ENCODE peak calls at places on chromosomes 12 and 14, in eight cellular contexts. Y, D, O, G, W, L, M and V are unnamed samples. For H3K4me1, the result is how much of the 10 kb centered on the place peaks cover.

GRCh38 chr12:62613092-62613491 is 146.5 kb downstream of the MON2 start:
- DNase-seq in L (no peak), Y (no peak), G (no peak), O (no peak), W (no peak), M (no peak), D (no peak), V (no peak)

GRCh38 chr12:99984271-99985128 is at the start of gene ANKS1B:
- DNase-seq in G (peak), D (peak), Y (peak), M (peak), L (peak), O (peak), W (no peak), V (no peak)

GRCh38 chr12:110661337-110661972 is 27.5 kb downstream of the HVCN1 start:
- DNase-seq in M (no peak), G (no peak), D (no peak), Y (no peak), W (no peak), O (peak), L (no peak), V (peak)

GRCh38 chr14:88194531-88194930 is 128.5 kb downstream of the KCNK10 start:
- DNase-seq in G (no peak), W (no peak), Y (no peak), M (peak), L (no peak), D (no peak), O (no peak), V (no peak)

GRCh38 chr12:104455594-104456416 is 943 bp upstream of the CHST11 start:
- DNase-seq in Y (no peak), M (no peak), D (no peak), G (no peak), L (no peak), O (no peak), W (no peak), V (no peak)

GRCh38 chr14:35304812-35305462 is 12.8 kb downstream of the PSMA6 start:
- DNase-seq in M (no peak), O (no peak), Y (no peak), D (no peak), G (no peak), L (no peak), W (no peak), V (no peak)

GRCh38 chr14:68796418-68797101 is 3.7 kb upstream of the ZFP36L1 start:
- DNase-seq in L (peak), M (no peak), D (no peak), O (no peak), G (no peak), Y (peak), W (no peak), V (peak)

GRCh38 chr12:57242691-57243454 is 8.1 kb downstream of the STAC3 start:
- DNase-seq in W (peak), O (peak), D (no peak), M (peak), G (peak), Y (no peak), L (peak), V (peak)

GRCh38 chr12:24752763-24753462 is 196.0 kb downstream of the BCAT1 start:
- DNase-seq in Y (no peak), G (no peak), L (no peak), D (no peak), O (no peak), W (peak), M (no peak), V (no peak)

GRCh38 chr12:3540387-3541320 is 49.7 kb downstream of the PRMT8 start:
- DNase-seq in M (no peak), Y (no peak), O (no peak), G (no peak), W (no peak), L (no peak), D (no peak), V (no peak)

GRCh38 chr14:25032092-25032784 is 17.7 kb downstream of the STXBP6 start:
- DNase-seq in Y (no peak), D (no peak), O (no peak), L (no peak), W (peak), G (no peak), M (peak), V (no peak)

GRCh38 chr14:90512332-90512951 is 115.6 kb downstream of the CALM1 start:
- DNase-seq in Y (no peak), O (no peak), L (no peak), G (no peak), W (no peak), D (no peak), M (no peak), V (no peak)

GRCh38 chr12:76241371-76241770 is 106.8 kb downstream of the BBS10 start:
- DNase-seq in O (no peak), Y (no peak), W (no peak), G (peak), L (no peak), M (no peak), D (no peak), V (no peak)

GRCh38 chr14:69571879-69572633 is 2.6 kb downstream of the CCDC177 start:
- DNase-seq in W (peak), L (peak), M (peak), O (no peak), D (peak), G (peak), Y (no peak), V (no peak)

GRCh38 chr12:40534828-40535227 is 157.4 kb upstream of the CNTN1 start:
- DNase-seq in O (no peak), L (no peak), G (no peak), D (no peak), Y (no peak), M (no peak), W (no peak), V (no peak)

GRCh38 chr12:48780381-48781025 is 8.4 kb downstream of the ADCY6 start:
- DNase-seq in M (no peak), D (no peak), L (no peak), O (no peak), W (no peak), Y (no peak), G (no peak), V (no peak)

GRCh38 chr14:92385561-92385960 is 62.6 kb downstream of the SLC24A4 start:
- DNase-seq in D (no peak), G (no peak), O (no peak), M (no peak), W (no peak), Y (no peak), L (no peak), V (no peak)
- H3K27ac ChIP-seq in D (no peak), G (no peak), O (no peak), M (no peak), W (no peak), Y (no peak), L (no peak), V (peak)

GRCh38 chr12:122032570-122032969 is 10.9 kb downstream of the BCL7A start:
- DNase-seq in D (no peak), G (no peak), Y (no peak), O (no peak), L (no peak), W (no peak), M (no peak), V (no peak)
- H3K4me1 ChIP-seq in D (under half), G (under half), Y (under half), O (under half), L (half or more), W (under half), M (under half), V (under half)

DNA sequence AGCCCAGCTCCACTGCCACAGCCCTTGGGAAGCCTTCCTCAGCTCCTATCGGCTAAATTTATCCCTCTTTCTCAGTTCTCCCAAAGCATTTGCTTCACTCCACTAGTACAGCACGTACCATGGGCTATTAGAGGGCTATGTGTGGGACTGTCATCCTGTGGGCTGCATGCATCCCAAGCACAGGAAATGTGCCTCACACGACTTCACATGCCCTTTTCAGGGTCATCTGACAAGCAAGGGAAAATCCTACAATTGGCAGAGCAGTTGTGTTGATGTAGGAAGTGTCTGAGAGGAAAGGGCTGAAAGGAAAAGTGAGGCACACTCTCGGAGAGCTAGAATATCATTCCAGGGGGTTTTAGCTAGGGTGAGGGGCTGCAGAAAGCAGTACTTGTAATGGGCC is 47.6 kb downstream of the NINJ2 start:
- DNase-seq in O (no peak), W (no peak), L (no peak), Y (no peak), G (no peak), D (no peak), M (no peak), V (no peak)
- TF ChIP-seq POLR2A in O (no peak), W (no peak), L (no peak), Y (no peak), G (no peak), D (no peak), M (no peak), V (no peak)

DNA sequence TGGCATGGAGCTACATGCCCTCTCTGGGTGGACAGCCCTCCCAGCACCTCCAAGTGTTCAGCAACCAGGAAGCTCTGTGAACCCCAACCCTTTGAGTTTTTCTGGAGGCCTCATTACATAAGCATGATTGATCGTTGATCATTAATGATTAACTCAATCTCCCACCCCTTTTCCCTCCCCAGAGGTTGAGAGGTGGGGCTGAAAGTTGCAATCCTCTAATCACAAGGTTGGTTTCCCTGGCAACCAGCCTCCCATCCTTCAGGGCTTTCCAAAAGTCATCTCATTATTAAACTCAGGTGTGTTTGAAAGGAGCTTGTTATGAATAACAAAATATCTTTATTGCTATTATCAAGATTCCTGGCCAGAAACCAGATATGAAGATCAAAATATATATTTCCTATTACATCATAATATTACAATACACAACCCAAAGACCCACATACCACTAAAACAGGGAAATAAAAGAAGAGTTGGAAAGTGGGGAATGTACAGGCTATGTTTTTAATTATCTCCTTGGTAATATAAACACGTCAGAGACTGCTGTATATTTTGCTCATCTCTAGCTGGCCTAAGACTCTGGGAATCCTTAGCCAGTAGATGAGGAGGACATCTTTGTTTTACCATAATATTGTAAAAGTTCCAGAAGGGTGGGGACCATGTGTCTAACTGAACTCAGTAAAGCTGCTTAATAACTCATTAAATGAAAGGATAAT is 73.6 kb downstream of the SSPN start:
- DNase-seq in W (peak), L (peak), Y (no peak), M (no peak), G (peak), D (no peak), O (no peak), V (no peak)
- H3K27ac ChIP-seq in W (no peak), L (no peak), Y (no peak), M (no peak), G (no peak), D (no peak), O (no peak), V (no peak)

GRCh38 chr12:128425883-128426282 is 158.9 kb downstream of the TMEM132C start:
- DNase-seq in G (no peak), L (no peak), W (no peak), M (no peak), D (no peak), Y (no peak), O (no peak), V (no peak)
- H3K4me1 ChIP-seq in G (under half), L (under half), W (under half), M (under half), D (under half), Y (under half), O (under half), V (under half)

GRCh38 chr14:23538049-23538718 is 13.4 kb downstream of the ZFHX2 start:
- DNase-seq in W (no peak), G (no peak), L (no peak), O (no peak), D (no peak), Y (no peak), M (no peak), V (no peak)

GRCh38 chr14:23537351-23538048 is 14.1 kb downstream of the ZFHX2 start:
- DNase-seq in Y (no peak), O (no peak), G (peak), D (no peak), W (no peak), M (no peak), L (no peak), V (peak)

GRCh38 chr14:23539867-23540469 is 11.6 kb downstream of the ZFHX2 start:
- DNase-seq in M (no peak), G (no peak), L (no peak), D (no peak), O (no peak), Y (no peak), W (no peak), V (peak)

GRCh38 chr14:23538785-23539184 is 12.8 kb downstream of the ZFHX2 start:
- DNase-seq in W (no peak), L (no peak), O (no peak), G (peak), Y (no peak), D (no peak), M (no peak), V (peak)

DNA sequence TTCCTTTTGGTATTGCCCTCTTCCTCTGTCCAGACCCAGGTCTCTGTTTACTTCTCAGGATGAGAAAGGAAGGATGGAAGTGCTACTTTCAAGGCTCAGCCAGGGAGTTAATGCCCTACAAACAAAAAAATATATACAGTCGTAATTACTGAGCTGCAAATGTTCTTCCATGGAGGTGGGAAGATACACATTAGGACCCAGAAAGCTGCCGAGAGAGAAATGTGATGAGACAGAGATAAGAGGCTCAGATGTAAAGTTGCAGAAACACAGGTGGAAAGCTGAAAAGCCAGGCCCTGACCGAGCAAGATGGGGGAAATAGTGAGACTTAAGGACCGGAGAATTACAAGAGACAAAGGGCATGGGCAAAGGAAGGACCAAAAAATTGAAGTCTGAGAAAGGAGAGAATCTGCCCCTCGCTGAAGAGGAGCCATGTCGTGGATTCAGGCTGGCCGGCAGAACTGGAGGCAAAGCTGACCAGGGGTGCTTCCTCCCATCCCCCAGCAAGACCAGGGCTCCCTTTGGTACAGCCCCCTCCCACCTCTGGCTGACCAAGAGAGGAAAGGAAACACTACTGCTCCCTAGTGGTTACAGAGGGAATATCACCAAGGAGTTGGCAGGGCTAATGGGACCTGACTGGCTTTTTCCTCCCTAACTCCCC is 12.2 kb downstream of the ZFHX2 start:
- DNase-seq in O (no peak), D (no peak), G (peak), M (peak), W (peak), Y (no peak), L (no peak), V (peak)
- TF ChIP-seq POLR2A in O (no peak), D (no peak), G (no peak), M (no peak), W (no peak), Y (no peak), L (no peak), V (no peak)

GRCh38 chr12:2457215-2458112 is 337.3 kb upstream of the FKBP4 start:
- DNase-seq in O (no peak), D (no peak), W (no peak), G (no peak), M (no peak), L (no peak), Y (no peak), V (no peak)
- H3K27ac ChIP-seq in O (no peak), D (no peak), W (no peak), G (no peak), M (no peak), L (no peak), Y (peak), V (peak)

DNA sequence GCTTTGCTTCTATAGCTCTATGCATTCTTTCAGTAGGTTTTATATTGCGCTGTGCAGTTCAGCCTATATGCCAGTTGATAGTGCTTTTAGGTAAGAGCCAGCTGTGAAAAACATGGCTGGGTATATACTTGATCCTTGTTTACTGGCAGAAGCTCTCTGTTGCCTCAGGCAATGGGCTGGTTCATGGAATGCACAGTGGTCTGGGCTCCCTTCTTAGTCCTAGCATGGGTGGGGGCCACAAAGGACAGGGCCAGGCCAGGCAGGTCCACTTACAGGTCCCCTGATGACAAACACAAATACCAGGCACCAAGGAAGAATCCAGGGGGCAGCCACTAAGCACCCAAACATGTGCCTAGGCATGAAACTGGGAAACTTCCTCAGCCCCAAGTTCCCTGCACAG is 240.7 kb downstream of the SEC23A start:
- DNase-seq in W (no peak), O (no peak), Y (no peak), L (no peak), G (no peak), D (no peak), M (no peak), V (no peak)
- H3K4me1 ChIP-seq in W (under half), O (under half), Y (under half), L (under half), G (under half), D (under half), M (under half), V (under half)

GRCh38 chr12:31714406-31715271 is 14.2 kb downstream of the AMN1 start:
- DNase-seq in G (no peak), L (no peak), Y (no peak), O (no peak), W (peak), D (no peak), M (no peak), V (no peak)

GRCh38 chr12:31712877-31713276 is 15.9 kb downstream of the AMN1 start:
- DNase-seq in Y (no peak), W (no peak), O (no peak), D (no peak), M (no peak), L (no peak), G (no peak), V (no peak)

GRCh38 chr12:31710021-31710818 is 18.6 kb downstream of the AMN1 start:
- DNase-seq in W (no peak), Y (no peak), O (no peak), L (no peak), G (no peak), D (no peak), M (no peak), V (no peak)

DNA sequence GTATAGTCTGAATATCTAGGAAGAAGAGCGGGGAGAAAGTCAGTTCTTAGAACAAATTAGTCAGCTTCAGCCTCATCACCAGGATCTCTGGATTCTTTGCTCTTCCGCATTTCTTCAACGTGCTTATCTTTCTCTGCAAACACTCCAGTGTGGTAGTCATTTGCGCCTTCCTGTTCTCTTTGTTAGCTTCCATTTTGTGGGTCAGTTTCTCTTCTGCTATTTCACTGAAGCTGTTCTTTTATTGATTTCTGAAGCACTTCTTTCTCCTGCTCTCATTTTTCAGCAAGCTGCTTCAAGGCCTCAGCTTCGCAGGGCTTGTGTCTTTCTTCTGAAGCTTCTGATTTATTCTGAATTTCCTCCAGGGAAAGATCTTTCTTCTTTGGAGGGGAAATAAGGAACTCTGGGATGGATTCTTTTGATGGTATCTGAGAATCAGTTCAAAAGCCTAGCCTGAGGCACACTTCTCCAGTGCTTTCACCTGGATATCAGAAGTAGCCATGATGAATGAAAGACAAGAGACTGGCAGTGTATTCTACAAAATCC is 13.5 kb downstream of the AMN1 start:
- DNase-seq in W (peak), O (no peak), L (no peak), G (peak), M (peak), D (no peak), Y (no peak), V (no peak)
- TF ChIP-seq POLR2A in W (peak), O (no peak), L (no peak), G (no peak), M (no peak), D (no peak), Y (no peak), V (no peak)

GRCh38 chr12:10749700-10750384 is 26.7 kb upstream of the YBX3 start:
- DNase-seq in G (peak), W (peak), L (peak), Y (peak), O (peak), M (peak), D (peak), V (no peak)
- H3K27ac ChIP-seq in G (no peak), W (no peak), L (peak), Y (peak), O (peak), M (peak), D (peak), V (peak)